ENCODE peak calls at places on chromosome 5, in nine cellular contexts. U is K562; J is right cardiac atrium; P is MM.1S; O is IMR-90; B is CD8-positive, alpha-beta memory T cell; E is lung; V is heart left ventricle; Z is A673. Q is an unnamed sample.

GRCh38 chr5:177361418-177362101 is 3.8 kb downstream of the RGS14 start:
- DNase-seq in U (no peak), J (no peak), P (peak; percentile 46), O (no peak), B (no peak), E (no peak), V (no peak), Z (no peak), Q (no peak)

GRCh38 chr5:38645508-38645907 is 89.1 kb upstream of the LIFR start:
- DNase-seq in U (no peak), J (peak; percentile 68), P (no peak), O (no peak), B (no peak), E (no peak), V (peak; percentile 56), Z (no peak), Q (no peak)

GRCh38 chr5:373710-374602 is 52.4 kb downstream of the AHRR start:
- DNase-seq in U (peak; percentile 60), J (no peak), P (no peak), O (peak; percentile 77), B (no peak), E (peak; percentile 27), V (no peak), Z (peak; percentile 82), Q (peak; percentile 49)

GRCh38 chr5:138844812-138845513 is 30.2 kb downstream of the LRRTM2 start:
- DNase-seq in U (no peak), J (no peak), P (no peak), O (peak; percentile 88), B (no peak), E (no peak), V (no peak), Z (peak; percentile 43), Q (no peak)

GRCh38 chr5:168734657-168735344 is 155.6 kb upstream of the PANK3 start:
- DNase-seq in U (no peak), J (peak; percentile 89), P (no peak), O (peak; percentile 11), B (no peak), E (no peak), V (no peak), Z (no peak), Q (no peak)

GRCh38 chr5:77398458-77398857 is 93.7 kb downstream of the WDR41 start:
- DNase-seq in U (no peak), J (no peak), P (no peak), O (no peak), B (no peak), E (no peak), V (no peak), Z (no peak), Q (no peak)

GRCh38 chr5:141906972-141907371 is 16.7 kb upstream of the DELE1 start:
- DNase-seq in U (peak; percentile 25), J (no peak), P (no peak), O (no peak), B (no peak), E (no peak), V (no peak), Z (no peak), Q (no peak)

GRCh38 chr5:135578685-135579341 is at the start of gene CXCL14:
- DNase-seq in U (no peak), J (no peak), P (no peak), O (peak; percentile 49), B (no peak), E (peak; percentile 55), V (peak; percentile 43), Z (peak; percentile 91), Q (peak; percentile 53)

GRCh38 chr5:39494099-39494498 is 69.3 kb upstream of the DAB2 start:
- DNase-seq in U (no peak), J (no peak), P (peak; percentile 77), O (peak; percentile 33), B (no peak), E (no peak), V (no peak), Z (no peak), Q (no peak)

GRCh38 chr5:53426878-53427277 is 53.6 kb upstream of the FST start:
- DNase-seq in U (no peak), J (no peak), P (no peak), O (no peak), B (no peak), E (no peak), V (no peak), Z (no peak), Q (no peak)

GRCh38 chr5:31333475-31333874 is 140.0 kb downstream of the CDH6 start:
- DNase-seq in U (no peak), J (no peak), P (no peak), O (no peak), B (no peak), E (no peak), V (no peak), Z (no peak), Q (no peak)

GRCh38 chr5:76818844-76819831 is at the start of gene F2RL1:
- DNase-seq in U (peak; percentile 84), J (peak; percentile 83), P (peak; percentile 64), O (peak; percentile 73), B (peak; percentile 23), E (peak; percentile 82), V (peak; percentile 67), Z (peak; percentile 60), Q (peak; percentile 85)

GRCh38 chr5:77024490-77024889 is 5.7 kb upstream of the AGGF1 start:
- DNase-seq in U (no peak), J (no peak), P (no peak), O (no peak), B (no peak), E (no peak), V (no peak), Z (no peak), Q (no peak)

GRCh38 chr5:140182075-140182709 is 7.2 kb downstream of the CYSTM1 start:
- DNase-seq in U (no peak), J (no peak), P (no peak), O (no peak), B (no peak), E (no peak), V (no peak), Z (peak; percentile 37), Q (no peak)

GRCh38 chr5:64958757-64959391 is 190.1 kb downstream of the CWC27 start:
- DNase-seq in U (no peak), J (no peak), P (peak; percentile 43), O (peak; percentile 72), B (no peak), E (no peak), V (no peak), Z (peak; percentile 49), Q (no peak)

GRCh38 chr5:39256472-39256871 is 37.1 kb upstream of the FYB1 start:
- DNase-seq in U (no peak), J (no peak), P (no peak), O (peak; percentile 89), B (no peak), E (no peak), V (no peak), Z (no peak), Q (no peak)

GRCh38 chr5:179822444-179822990 is 1.8 kb downstream of the SQSTM1 start:
- DNase-seq in U (no peak), J (peak; percentile 59), P (no peak), O (no peak), B (no peak), E (no peak), V (no peak), Z (no peak), Q (no peak)
- H3K4me3 ChIP-seq in U (peak overlapping the region; percentile 100), J (peak overlapping the region; percentile 88), P (peak overlapping the region; percentile 96), O (peak overlapping the region; percentile 87), B (peak overlapping the region; percentile 83), E (peak overlapping the region; percentile 46), V (peak overlapping the region; percentile 99), Z (peak overlapping the region; percentile 88), Q (no peak overlapping the region)

GRCh38 chr5:2748180-2748840 is 3.2 kb downstream of the IRX2 start:
- DNase-seq in U (no peak), J (no peak), P (no peak), O (no peak), B (no peak), E (peak; percentile 28), V (no peak), Z (no peak), Q (peak; percentile 3)

GRCh38 chr5:2749514-2750025 is 1.9 kb downstream of the IRX2 start:
- DNase-seq in U (no peak), J (no peak), P (no peak), O (no peak), B (no peak), E (no peak), V (no peak), Z (no peak), Q (no peak)

GRCh38 chr5:2750026-2750757 is 1.3 kb downstream of the IRX2 start:
- DNase-seq in U (no peak), J (no peak), P (no peak), O (no peak), B (no peak), E (no peak), V (no peak), Z (no peak), Q (no peak)

GRCh38 chr5:2747372-2748179 is 3.9 kb downstream of the IRX2 start:
- DNase-seq in U (no peak), J (no peak), P (no peak), O (no peak), B (no peak), E (peak; percentile 28), V (no peak), Z (no peak), Q (peak; percentile 1)

GRCh38 chr5:2748841-2749513 is 2.5 kb downstream of the IRX2 start:
- DNase-seq in U (no peak), J (no peak), P (no peak), O (no peak), B (no peak), E (no peak), V (no peak), Z (no peak), Q (peak; percentile 13)
- H3K27me3 ChIP-seq in U (no peaks in the 10 kb centered on the region), J (peaks cover 2% of the 10 kb centered on the region), P (no peaks in the 10 kb centered on the region), O (peaks cover 30% of the 10 kb centered on the region), B (peaks cover 6% of the 10 kb centered on the region), E (peaks cover 23% of the 10 kb centered on the region), V (peaks cover 58% of the 10 kb centered on the region), Z (peaks cover under 1% of the 10 kb centered on the region), Q (peaks cover 32% of the 10 kb centered on the region)

DNA sequence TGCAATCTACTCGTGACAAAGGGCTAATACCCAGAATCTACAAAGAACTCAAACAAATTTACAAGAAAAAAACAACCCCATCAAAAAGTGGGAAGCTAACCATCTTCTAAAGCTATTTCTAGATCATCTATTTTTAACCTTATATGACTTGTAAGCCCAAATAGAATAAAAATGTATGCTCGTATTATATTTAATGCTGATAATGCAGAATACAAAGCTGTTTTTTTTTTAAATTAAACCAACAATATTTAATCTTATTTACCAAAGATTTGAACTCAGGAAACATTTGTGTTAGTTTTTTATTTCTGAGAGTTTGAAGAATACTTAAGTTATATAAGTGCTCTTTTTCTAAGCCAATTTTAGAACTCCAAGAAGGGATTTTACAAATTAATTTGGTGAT is 652.1 kb downstream of the LRRC70 start:
- DNase-seq in U (no peak), J (no peak), P (no peak), O (no peak), B (no peak), E (no peak), V (no peak), Z (no peak), Q (no peak)
- H3K4me3 ChIP-seq in U (no peak overlapping the region), J (no peak overlapping the region), P (no peak overlapping the region), O (no peak overlapping the region), B (no peak overlapping the region), E (no peak overlapping the region), V (no peak overlapping the region), Z (no peak overlapping the region), Q (no peak overlapping the region)

DNA sequence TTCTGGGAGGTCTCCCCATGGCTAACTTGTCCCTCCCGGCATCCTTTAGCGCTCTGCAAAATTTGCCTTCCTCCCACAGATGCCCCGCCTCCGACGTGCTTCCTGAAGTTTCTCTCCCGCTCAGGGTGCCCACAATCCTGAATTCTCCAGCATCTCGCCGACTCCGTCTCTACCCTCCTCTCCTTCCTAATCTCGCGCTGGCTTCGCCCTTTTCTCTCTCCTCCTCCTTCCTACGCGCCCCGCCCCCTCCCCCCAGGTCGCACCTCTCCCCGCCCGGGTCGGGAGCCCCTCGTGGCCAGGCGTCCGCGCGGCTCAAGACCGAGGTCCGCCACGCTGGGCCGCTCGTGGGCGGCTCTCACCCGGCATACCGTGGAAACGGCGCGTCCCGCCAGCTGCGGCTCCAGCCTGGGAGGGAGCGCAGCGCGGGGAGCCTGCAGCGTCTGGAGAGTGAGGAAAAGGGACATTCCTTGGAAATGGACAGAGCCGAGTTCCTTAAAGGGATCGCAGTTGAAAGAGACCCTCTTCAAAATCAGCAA is 4.8 kb upstream of the IRX2 start:
- DNase-seq in U (no peak), J (no peak), P (no peak), O (peak; percentile 9), B (no peak), E (peak; percentile 79), V (no peak), Z (no peak), Q (peak; percentile 70)
- H3K27me3 ChIP-seq in U (peaks cover 20% of the 10 kb centered on the region), J (no peaks in the 10 kb centered on the region), P (no peaks in the 10 kb centered on the region), O (peaks cover 40% of the 10 kb centered on the region), B (no peaks in the 10 kb centered on the region), E (peaks cover 11% of the 10 kb centered on the region), V (peaks cover 88% of the 10 kb centered on the region), Z (peaks cover 13% of the 10 kb centered on the region), Q (peaks cover 64% of the 10 kb centered on the region)